ENCODE peak calls at places on chromosome 2, in five cellular contexts. U is A549, E is K562, V is HepG2, C is H1. Y is an unnamed sample.

GRCh38 chr2:39127973-39128372 is 7.1 kb upstream of the SOS1 start:
- DNase-seq in U (no peak), C (no peak), E (no peak), V (no peak), Y (no peak)

GRCh38 chr2:29983308-29983707 is 61.9 kb upstream of the ALK start:
- DNase-seq in E (no peak), V (no peak), U (no peak), C (no peak), Y (no peak)

GRCh38 chr2:171979103-171979502 is 20.6 kb upstream of the METAP1D start:
- DNase-seq in E (no peak), V (no peak), C (no peak), U (no peak), Y (no peak)

GRCh38 chr2:122660786-122661634 is 905.6 kb downstream of the TSN start:
- DNase-seq in E (no peak), C (peak), V (no peak), U (no peak), Y (no peak)

GRCh38 chr2:146814971-146815370 is 1029.9 kb upstream of the ACVR2A start:
- DNase-seq in V (no peak), U (no peak), E (no peak), C (no peak), Y (no peak)

GRCh38 chr2:201696151-201696659 is 2.2 kb downstream of the MPP4 start:
- DNase-seq in U (no peak), C (no peak), E (no peak), V (no peak), Y (peak)

GRCh38 chr2:58959996-58960395 is 718.9 kb upstream of the FANCL start:
- DNase-seq in C (no peak), V (no peak), E (no peak), U (no peak), Y (no peak)

GRCh38 chr2:31349684-31350083 is 64.9 kb downstream of the XDH start:
- DNase-seq in U (no peak), E (no peak), C (no peak), V (no peak), Y (no peak)

GRCh38 chr2:227412877-227413276 is 25.1 kb upstream of the SCYGR1 start:
- DNase-seq in V (no peak), C (no peak), E (no peak), U (no peak), Y (no peak)

GRCh38 chr2:191645807-191646611 is 31.9 kb upstream of the NABP1 start:
- DNase-seq in U (no peak), E (peak), V (no peak), C (no peak), Y (no peak)
- TF ChIP-seq MAX in U (no peak), E (no peak), V (no peak), C (no peak), Y (no peak)

GRCh38 chr2:71156531-71156930 is 26.1 kb downstream of the MPHOSPH10 start:
- DNase-seq in E (no peak), V (no peak), C (no peak), U (no peak), Y (no peak)
- TF ChIP-seq JUN in E (no peak), V (no peak), C (no peak), U (no peak), Y (no peak)

GRCh38 chr2:234661849-234662248 is 165.0 kb upstream of the ARL4C start:
- DNase-seq in U (no peak), V (no peak), E (no peak), C (peak), Y (no peak)
- H3K4me2 ChIP-seq in U (no peak), V (no peak), E (no peak), C (no peak), Y (no peak)

GRCh38 chr2:241925277-241925676 is 55.7 kb downstream of the RTP5 start:
- DNase-seq in V (no peak), E (no peak), C (no peak), U (no peak), Y (no peak)

GRCh38 chr2:241924909-241925250 is 55.4 kb downstream of the RTP5 start:
- DNase-seq in E (no peak), V (no peak), C (no peak), U (no peak), Y (no peak)

GRCh38 chr2:241925821-241926441 is 56.4 kb downstream of the RTP5 start:
- DNase-seq in U (no peak), V (no peak), E (no peak), C (no peak), Y (no peak)

GRCh38 chr2:241922396-241922795 is 52.9 kb downstream of the RTP5 start:
- DNase-seq in C (no peak), E (no peak), U (no peak), V (no peak), Y (no peak)

DNA sequence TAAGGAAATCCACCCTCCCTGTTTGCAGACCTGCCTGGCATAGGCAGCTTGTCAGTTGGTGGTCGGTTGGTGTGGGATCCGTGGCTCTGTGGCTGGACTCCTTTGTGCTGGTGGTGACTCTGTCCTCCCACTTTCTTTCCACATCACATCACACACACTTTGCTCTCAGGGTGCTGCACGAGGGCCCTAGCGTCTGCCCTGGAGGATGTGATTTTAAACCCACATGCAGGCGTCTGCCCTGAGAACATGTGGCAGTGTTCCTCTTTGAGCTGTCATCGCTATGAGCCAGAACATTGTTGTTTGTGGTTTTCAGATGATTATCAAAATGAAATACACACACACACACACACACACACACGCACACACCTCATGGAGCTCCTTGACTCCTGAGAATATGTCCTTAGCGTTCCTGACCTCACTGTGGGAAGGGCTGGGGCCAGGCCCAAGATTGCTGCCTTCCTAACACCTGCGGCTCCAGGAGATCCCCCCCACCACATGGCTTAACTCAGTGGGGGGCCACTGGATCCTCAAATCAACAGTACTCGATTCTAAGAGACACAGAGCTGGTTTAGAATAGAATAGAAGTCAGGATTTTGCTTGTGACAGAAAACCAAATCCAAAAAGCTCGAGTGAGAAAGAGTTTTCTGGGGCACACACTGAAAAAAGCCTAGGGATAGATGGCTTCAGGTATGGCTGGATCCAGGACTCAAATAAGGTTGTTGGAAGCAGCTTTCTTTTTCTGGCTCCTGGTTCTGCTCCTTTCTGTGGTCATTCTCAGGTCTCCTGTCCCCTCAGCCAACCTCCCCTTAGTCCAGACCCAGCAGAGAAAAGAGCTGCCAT is 54.8 kb downstream of the RTP5 start:
- DNase-seq in C (no peak), V (no peak), U (no peak), E (no peak), Y (no peak)
- TF ChIP-seq MAX in C (no peak), V (no peak), U (no peak), E (no peak), Y (no peak)